ENCODE peak calls at places on chromosomes 5 and 9, in nine cellular contexts. T, G, R, F, U, J, V, B and C are unnamed samples.

GRCh38 chr5:149125386-149125891 is 15.9 kb upstream of the ABLIM3 start:
- DNase-seq in R (no peak), B (no peak), G (peak; percentile 76), V (no peak), T (no peak), F (peak; percentile 24), J (no peak), U (no peak), C (no peak)

GRCh38 chr5:10528056-10528816 is 35.6 kb upstream of the ANKRD33B start:
- DNase-seq in J (no peak), T (no peak), U (peak; percentile 57), G (no peak), B (no peak), R (no peak), V (no peak), F (no peak), C (no peak)

GRCh38 chr5:370959-371810 is 49.7 kb downstream of the AHRR start:
- DNase-seq in F (no peak), V (no peak), J (no peak), U (no peak), B (no peak), R (no peak), G (no peak), T (no peak), C (no peak)

GRCh38 chr9:84139296-84140100 is 158.9 kb downstream of the RMI1 start:
- DNase-seq in G (no peak), T (no peak), B (no peak), U (peak; percentile 41), F (no peak), V (no peak), R (no peak), J (no peak), C (no peak)

GRCh38 chr9:81619353-81620008 is 69.9 kb downstream of the TLE1 start:
- DNase-seq in F (no peak), R (peak; percentile 69), T (no peak), J (no peak), B (no peak), V (no peak), U (peak; percentile 57), G (no peak), C (no peak)

GRCh38 chr9:73566627-73567026 is 415.0 kb downstream of the ANXA1 start:
- DNase-seq in B (no peak), T (no peak), J (no peak), U (no peak), F (no peak), G (no peak), R (no peak), V (no peak), C (no peak)

GRCh38 chr5:68287976-68288755 is 72.6 kb downstream of the PIK3R1 start:
- DNase-seq in J (peak; percentile 41), R (peak; percentile 38), G (peak; percentile 75), U (peak; percentile 48), B (peak; percentile 80), T (no peak), V (peak; percentile 70), F (peak; percentile 85), C (peak; percentile 59)

GRCh38 chr9:3954950-3955670 is 344.8 kb downstream of the GLIS3 start:
- DNase-seq in J (no peak), F (no peak), G (no peak), R (peak; percentile 65), T (no peak), B (no peak), U (no peak), V (no peak), C (no peak)

GRCh38 chr9:136539427-136540412 is 6.1 kb downstream of the NOTCH1 start:
- DNase-seq in G (peak; percentile 74), U (no peak), B (peak; percentile 91), T (peak; percentile 89), F (no peak), J (peak; percentile 66), R (peak; percentile 54), V (peak; percentile 89), C (no peak)

GRCh38 chr5:110753620-110754019 is 14.8 kb downstream of the SLC25A46 start:
- DNase-seq in U (no peak), F (no peak), R (no peak), B (no peak), V (no peak), T (no peak), G (no peak), J (no peak), C (no peak)

GRCh38 chr5:38187532-38187931 is 70.8 kb upstream of the EGFLAM start:
- DNase-seq in T (no peak), J (no peak), R (no peak), B (no peak), F (no peak), V (no peak), U (no peak), G (no peak), C (no peak)

GRCh38 chr5:113068559-113068958 is 92.0 kb downstream of the DCP2 start:
- DNase-seq in B (no peak), V (no peak), T (no peak), U (peak; percentile 23), R (peak; percentile 55), G (no peak), F (no peak), J (no peak), C (no peak)

DNA sequence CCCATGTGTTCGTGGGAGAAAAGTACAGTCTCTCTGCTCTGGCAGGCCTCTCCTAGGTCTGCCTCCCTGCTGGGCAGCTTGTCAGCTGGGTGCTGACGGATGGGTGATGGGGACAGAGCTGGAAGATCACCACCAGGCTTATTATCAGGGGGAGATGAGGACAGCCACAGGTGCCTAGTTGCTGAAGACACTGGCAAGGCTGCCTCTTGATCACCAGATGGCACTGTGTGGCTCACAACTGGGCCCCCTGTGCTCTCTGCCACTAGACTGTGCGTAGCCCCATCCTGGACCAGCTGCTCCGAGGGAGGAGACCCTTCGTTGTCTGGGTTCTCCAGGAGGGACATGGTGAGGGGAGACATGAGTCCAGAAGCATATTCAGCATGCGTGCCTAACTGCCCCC is 73.0 kb downstream of the KIF24 start:
- DNase-seq in V (no peak), F (peak; percentile 40), J (no peak), R (no peak), G (no peak), U (no peak), B (no peak), T (no peak), C (no peak)
- TF ChIP-seq CTCF in V (peak; percentile 19), F (peak; percentile 47), J (no peak), R (peak; percentile 43), G (no peak), U (peak; percentile 55), B (no peak), T (peak; percentile 44), C (no peak)

GRCh38 chr5:135930029-135930948 is 24.5 kb downstream of the LECT2 start:
- DNase-seq in G (peak; percentile 58), U (no peak), F (no peak), J (no peak), T (no peak), R (no peak), V (peak; percentile 12), B (peak; percentile 18), C (no peak)
- TF ChIP-seq CTCF in G (no peak), U (no peak), F (no peak), J (no peak), T (no peak), R (peak; percentile 10), V (no peak), B (no peak), C (peak; percentile 24)

DNA sequence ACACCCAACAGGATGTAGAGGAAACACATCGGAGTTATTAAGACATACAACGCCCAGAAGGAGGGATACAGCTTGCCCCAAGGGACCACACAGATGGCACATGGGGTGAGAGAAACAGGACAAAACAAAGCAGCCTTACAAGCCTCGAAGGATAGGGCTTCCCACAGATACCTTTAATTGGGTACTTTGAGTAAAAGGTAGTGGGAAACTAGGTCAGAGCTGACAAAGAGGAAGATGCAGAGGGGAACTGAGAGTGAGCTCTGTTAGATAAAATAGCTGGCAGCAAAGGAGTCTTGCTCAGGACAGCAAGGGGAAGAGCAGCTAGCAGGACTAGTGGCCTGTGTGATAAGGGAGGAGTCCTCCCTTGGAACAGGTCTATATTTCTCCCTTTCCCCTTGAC is 48.2 kb downstream of the OTP start:
- DNase-seq in T (no peak), G (no peak), U (no peak), J (peak; percentile 17), F (no peak), V (no peak), R (no peak), B (peak; percentile 25), C (no peak)
- TF ChIP-seq CTCF in T (no peak), G (no peak), U (no peak), J (no peak), F (no peak), V (no peak), R (no peak), B (no peak), C (no peak)

GRCh38 chr9:97803167-97804058 is 49.6 kb upstream of the FOXE1 start:
- DNase-seq in T (peak; percentile 28), G (peak; percentile 74), B (peak; percentile 96), R (peak; percentile 9), F (peak; percentile 79), J (peak; percentile 65), V (peak; percentile 75), U (peak; percentile 49), C (peak; percentile 55)
- TF ChIP-seq CTCF in T (no peak), G (peak; percentile 13), B (no peak), R (no peak), F (no peak), J (no peak), V (no peak), U (peak; percentile 45), C (peak; percentile 36)

GRCh38 chr5:6166698-6167394 is 211.5 kb downstream of the MED10 start:
- DNase-seq in U (no peak), B (no peak), J (no peak), F (no peak), G (no peak), V (no peak), R (no peak), T (no peak), C (no peak)
- TF ChIP-seq CTCF in U (no peak), B (no peak), J (no peak), F (no peak), G (no peak), V (no peak), R (no peak), T (no peak), C (no peak)

GRCh38 chr5:105868038-105868775 is 1802.5 kb downstream of the EFNA5 start:
- DNase-seq in U (no peak), G (no peak), T (no peak), V (no peak), J (no peak), R (no peak), B (no peak), F (no peak), C (no peak)
- TF ChIP-seq CTCF in U (no peak), G (no peak), T (peak; percentile 20), V (no peak), J (no peak), R (no peak), B (no peak), F (no peak), C (no peak)